ENCODE peak calls at places on chromosomes 6 and 20, in five cellular contexts. One of them, this sample, is unnamed.
A peak's percentile ranks its signal among the peaks of the same experiment; 100 is the strongest.

GRCh38 chr6:75620387-75621304 is 19.0 kb downstream of the SENP6 start:
- DNase-seq in thoracic aorta: no peak
- DNase-seq in fibroblast of mammary gland: peak; percentile 39
- DNase-seq in fibroblast of lung: no peak
- DNase-seq in brain microvascular endothelial cell: no peak
- DNase-seq in this sample: no peak

GRCh38 chr6:145483191-145483996 is 251.9 kb downstream of the EPM2A start:
- DNase-seq in fibroblast of lung: peak; percentile 74
- DNase-seq in brain microvascular endothelial cell: no peak
- DNase-seq in thoracic aorta: no peak
- DNase-seq in fibroblast of mammary gland: peak; percentile 10
- DNase-seq in this sample: no peak

GRCh38 chr20:35283441-35284266 is 918 bp downstream of the EIF6 start:
- DNase-seq in thoracic aorta: no peak
- DNase-seq in brain microvascular endothelial cell: no peak
- DNase-seq in fibroblast of lung: no peak
- DNase-seq in fibroblast of mammary gland: no peak
- DNase-seq in this sample: no peak

GRCh38 chr20:52179331-52180166 is 12.0 kb downstream of the ZFP64 start:
- DNase-seq in fibroblast of mammary gland: no peak
- DNase-seq in fibroblast of lung: no peak
- DNase-seq in brain microvascular endothelial cell: no peak
- DNase-seq in thoracic aorta: no peak
- DNase-seq in this sample: no peak

GRCh38 chr6:40715501-40716403 is 128.6 kb upstream of the LRFN2 start:
- DNase-seq in fibroblast of lung: no peak
- DNase-seq in thoracic aorta: no peak
- DNase-seq in fibroblast of mammary gland: no peak
- DNase-seq in brain microvascular endothelial cell: no peak
- DNase-seq in this sample: no peak

GRCh38 chr20:56634307-56634706 is 5.2 kb downstream of the TFAP2C start:
- DNase-seq in brain microvascular endothelial cell: no peak
- DNase-seq in thoracic aorta: no peak
- DNase-seq in fibroblast of lung: no peak
- DNase-seq in fibroblast of mammary gland: no peak
- DNase-seq in this sample: no peak

GRCh38 chr6:79277109-79277508 is 42.6 kb upstream of the HMGN3 start:
- DNase-seq in fibroblast of lung: peak; percentile 31
- DNase-seq in thoracic aorta: no peak
- DNase-seq in brain microvascular endothelial cell: no peak
- DNase-seq in fibroblast of mammary gland: peak; percentile 25
- DNase-seq in this sample: no peak

GRCh38 chr20:54257090-54257816 is 49.4 kb downstream of the PFDN4 start:
- DNase-seq in thoracic aorta: no peak
- DNase-seq in fibroblast of mammary gland: peak; percentile 95
- DNase-seq in brain microvascular endothelial cell: peak; percentile 80
- DNase-seq in fibroblast of lung: peak; percentile 95
- DNase-seq in this sample: peak; percentile 73

GRCh38 chr6:16762265-16762546 is 946 bp upstream of the ATXN1 start:
- DNase-seq in brain microvascular endothelial cell: no peak
- DNase-seq in thoracic aorta: no peak
- DNase-seq in fibroblast of mammary gland: peak; percentile 27
- DNase-seq in fibroblast of lung: peak; percentile 55
- DNase-seq in this sample: no peak

GRCh38 chr6:16766043-16766521 is 4.8 kb upstream of the ATXN1 start:
- DNase-seq in thoracic aorta: no peak
- DNase-seq in fibroblast of mammary gland: peak; percentile 93
- DNase-seq in fibroblast of lung: peak; percentile 97
- DNase-seq in brain microvascular endothelial cell: peak; percentile 95
- DNase-seq in this sample: peak; percentile 51

GRCh38 chr6:16762547-16763477 is 1.6 kb upstream of the ATXN1 start:
- DNase-seq in brain microvascular endothelial cell: peak; percentile 83
- DNase-seq in thoracic aorta: no peak
- DNase-seq in fibroblast of lung: peak; percentile 94
- DNase-seq in fibroblast of mammary gland: peak; percentile 97
- DNase-seq in this sample: peak; percentile 89

GRCh38 chr6:16765235-16765634 is 4.0 kb upstream of the ATXN1 start:
- DNase-seq in fibroblast of mammary gland: no peak
- DNase-seq in thoracic aorta: no peak
- DNase-seq in brain microvascular endothelial cell: no peak
- DNase-seq in fibroblast of lung: no peak
- DNase-seq in this sample: no peak

DNA sequence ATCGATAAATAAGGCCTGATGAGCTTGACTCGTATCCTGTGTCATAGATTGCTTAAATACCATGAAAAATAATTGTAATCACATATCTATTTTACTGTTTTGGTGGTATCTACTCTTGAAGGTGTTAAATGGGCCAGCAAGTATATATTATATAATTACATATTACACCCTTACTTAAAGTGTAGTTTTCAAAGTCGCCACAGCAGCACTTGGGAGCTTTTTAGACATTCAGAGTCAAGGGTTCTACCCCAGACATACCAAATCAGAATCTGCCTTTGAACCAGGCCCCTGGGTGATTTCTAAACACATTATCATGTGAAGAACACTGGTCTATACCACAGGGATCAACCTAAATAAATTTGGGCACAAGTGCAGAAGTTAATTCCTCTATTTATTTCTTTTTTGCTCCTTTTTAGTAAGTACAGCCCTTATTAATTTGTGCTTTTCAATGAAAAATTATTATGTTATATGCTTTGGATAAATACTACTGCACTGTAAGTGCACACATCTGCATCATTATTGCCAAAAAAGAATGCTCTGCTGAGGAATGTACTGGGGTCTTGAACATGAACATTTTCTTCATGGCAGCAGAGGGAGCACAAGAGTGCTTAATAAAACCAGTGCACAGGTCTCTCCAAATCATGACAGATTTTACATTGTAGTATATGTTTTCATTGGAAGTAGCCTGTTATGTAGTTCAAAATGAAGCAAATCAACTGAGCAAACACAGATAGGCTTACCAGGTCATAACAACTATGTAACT is 3.1 kb upstream of the ATXN1 start:
- DNase-seq in fibroblast of mammary gland: peak; percentile 65
- DNase-seq in fibroblast of lung: peak; percentile 72
- DNase-seq in thoracic aorta: no peak
- DNase-seq in brain microvascular endothelial cell: peak; percentile 61
- DNase-seq in this sample: no peak
- TF ChIP-seq CTCF in fibroblast of mammary gland: peak; percentile 45
- TF ChIP-seq CTCF in fibroblast of lung: peak; percentile 61
- TF ChIP-seq CTCF in thoracic aorta: no peak
- TF ChIP-seq CTCF in brain microvascular endothelial cell: peak; percentile 63
- TF ChIP-seq CTCF in this sample: peak; percentile 42

GRCh38 chr6:100482698-100483097 is 18.0 kb upstream of the SIM1 start:
- DNase-seq in fibroblast of mammary gland: no peak
- DNase-seq in thoracic aorta: no peak
- DNase-seq in brain microvascular endothelial cell: no peak
- DNase-seq in fibroblast of lung: no peak
- DNase-seq in this sample: no peak
- H3K4me3 ChIP-seq in fibroblast of mammary gland: no peak overlapping the region
- H3K4me3 ChIP-seq in thoracic aorta: no peak overlapping the region
- H3K4me3 ChIP-seq in brain microvascular endothelial cell: no peak overlapping the region
- H3K4me3 ChIP-seq in fibroblast of lung: no peak overlapping the region
- H3K4me3 ChIP-seq in this sample: no peak overlapping the region

GRCh38 chr6:44257753-44258324 is 511 bp upstream of the SLC35B2 start:
- DNase-seq in thoracic aorta: no peak
- DNase-seq in fibroblast of mammary gland: no peak
- DNase-seq in brain microvascular endothelial cell: no peak
- DNase-seq in fibroblast of lung: no peak
- DNase-seq in this sample: no peak
- TF ChIP-seq CTCF in thoracic aorta: no peak
- TF ChIP-seq CTCF in fibroblast of mammary gland: no peak
- TF ChIP-seq CTCF in brain microvascular endothelial cell: no peak
- TF ChIP-seq CTCF in fibroblast of lung: no peak
- TF ChIP-seq CTCF in this sample: no peak

GRCh38 chr6:161254754-161255253 is 19.1 kb downstream of the AGPAT4 start:
- DNase-seq in fibroblast of mammary gland: peak; percentile 38
- DNase-seq in fibroblast of lung: peak; percentile 37
- DNase-seq in brain microvascular endothelial cell: no peak
- DNase-seq in thoracic aorta: no peak
- DNase-seq in this sample: no peak
- H3K4me3 ChIP-seq in fibroblast of mammary gland: no peak overlapping the region
- H3K4me3 ChIP-seq in fibroblast of lung: no peak overlapping the region
- H3K4me3 ChIP-seq in brain microvascular endothelial cell: no peak overlapping the region
- H3K4me3 ChIP-seq in thoracic aorta: no peak overlapping the region
- H3K4me3 ChIP-seq in this sample: no peak overlapping the region

DNA sequence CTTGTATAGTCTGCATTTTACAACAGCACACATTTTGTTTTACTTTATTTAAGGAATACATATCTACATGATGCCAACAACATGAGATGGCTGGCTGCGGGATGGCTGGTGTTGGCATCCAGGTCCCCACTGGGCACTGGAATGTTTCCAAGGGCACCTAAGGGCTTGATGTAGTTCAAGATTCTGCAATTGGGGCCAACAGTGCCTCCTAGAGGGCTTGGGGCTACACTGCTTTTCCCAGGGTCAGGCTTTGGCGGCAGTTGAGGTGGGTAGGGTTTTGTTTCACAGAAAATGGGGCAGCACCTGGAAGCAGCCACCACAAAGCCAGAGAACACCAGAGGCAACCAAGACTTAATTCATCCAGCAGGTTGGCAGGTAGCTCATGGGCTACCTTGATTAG is 202.2 kb upstream of the PRND start:
- DNase-seq in thoracic aorta: no peak
- DNase-seq in fibroblast of lung: no peak
- DNase-seq in brain microvascular endothelial cell: no peak
- DNase-seq in fibroblast of mammary gland: peak; percentile 22
- DNase-seq in this sample: no peak
- TF ChIP-seq CTCF in thoracic aorta: peak; percentile 42
- TF ChIP-seq CTCF in fibroblast of lung: peak; percentile 40
- TF ChIP-seq CTCF in brain microvascular endothelial cell: peak; percentile 78
- TF ChIP-seq CTCF in fibroblast of mammary gland: peak; percentile 62
- TF ChIP-seq CTCF in this sample: peak; percentile 3

This sample was measured in AG04449.